ENCODE peak calls at places on chromosome 13, in four cellular contexts. S is epithelial cell of proximal tubule, U is Ammon's horn, Z is DMS153. J is an unnamed sample.

GRCh38 chr13:93450226-93450625 is 223.6 kb downstream of the GPC6 start:
- DNase-seq in Z (no peak), U (no peak), S (peak), J (peak)

GRCh38 chr13:113765241-113765910 is 6.3 kb downstream of the TMEM255B start:
- DNase-seq in Z (no peak), S (no peak), U (no peak), J (no peak)

GRCh38 chr13:110756268-110756667 is 42.8 kb downstream of the ING1 start:
- DNase-seq in Z (no peak), S (no peak), U (no peak), J (peak)

GRCh38 chr13:108960006-108960405 is 330.6 kb downstream of the MYO16 start:
- DNase-seq in S (no peak), U (no peak), Z (no peak), J (no peak)

GRCh38 chr13:20360041-20360491 is 127.9 kb upstream of the GJB6 start:
- DNase-seq in U (peak), Z (no peak), S (peak), J (peak)

GRCh38 chr13:30159446-30159839 is 147.9 kb downstream of the KATNAL1 start:
- DNase-seq in Z (no peak), S (peak), U (no peak), J (peak)

GRCh38 chr13:96710166-96710866 is 284.0 kb downstream of the OXGR1 start:
- DNase-seq in Z (no peak), U (no peak), S (no peak), J (no peak)

GRCh38 chr13:46577656-46578589 is 25.0 kb downstream of the LRCH1 start:
- DNase-seq in S (no peak), U (peak), Z (peak), J (no peak)

GRCh38 chr13:76330216-76330615 is 556.0 kb downstream of the KCTD12 start:
- DNase-seq in Z (no peak), S (no peak), U (no peak), J (no peak)

GRCh38 chr13:113207890-113208423 is 512 bp downstream of the PCID2 start:
- DNase-seq in U (no peak), Z (no peak), S (no peak), J (peak)

GRCh38 chr13:27359203-27359821 is 65.1 kb upstream of the GTF3A start:
- DNase-seq in S (no peak), Z (no peak), U (peak), J (peak)

GRCh38 chr13:35566340-35566739 is 89.9 kb upstream of the MAB21L1 start:
- DNase-seq in Z (no peak), S (no peak), U (no peak), J (peak)

GRCh38 chr13:27283906-27284523 is 13.4 kb downstream of the RASL11A start:
- DNase-seq in U (peak), Z (peak), S (no peak), J (peak)

GRCh38 chr13:79736356-79736755 is 255.4 kb downstream of the NDFIP2 start:
- DNase-seq in S (no peak), Z (no peak), U (no peak), J (no peak)

GRCh38 chr13:113665582-113666323 is 1.3 kb upstream of the GRK1 start:
- DNase-seq in U (no peak), Z (no peak), S (no peak), J (no peak)

GRCh38 chr13:26752671-26753070 is 7.9 kb downstream of the GPR12 start:
- DNase-seq in S (no peak), U (no peak), Z (no peak), J (no peak)

GRCh38 chr13:40787062-40787461 is 2.3 kb upstream of the SLC25A15 start:
- DNase-seq in U (no peak), S (no peak), Z (no peak), J (peak)

GRCh38 chr13:62014299-62014698 is 598.6 kb upstream of the PCDH20 start:
- DNase-seq in S (peak), U (no peak), Z (peak), J (peak)

GRCh38 chr13:41231786-41232185 is 31.6 kb downstream of the MTRF1 start:
- DNase-seq in S (no peak), U (no peak), Z (peak), J (peak)

GRCh38 chr13:36850790-36851438 is 31.9 kb downstream of the RFXAP start:
- DNase-seq in S (no peak), Z (no peak), U (no peak), J (peak)

GRCh38 chr13:94656766-94657165 is 55.1 kb downstream of the GPR180 start:
- DNase-seq in S (peak), U (no peak), Z (no peak), J (peak)

GRCh38 chr13:41622545-41623429 is 165.4 kb downstream of the RGCC start:
- DNase-seq in S (no peak), U (no peak), Z (no peak), J (peak)

GRCh38 chr13:107466326-107466725 is 749.0 kb downstream of the LIG4 start:
- DNase-seq in Z (no peak), U (no peak), S (peak), J (peak)

GRCh38 chr13:42538996-42539395 is 35.0 kb upstream of the TNFSF11 start:
- DNase-seq in Z (no peak), S (no peak), U (no peak), J (no peak)

GRCh38 chr13:51339952-51340732 is 651 bp downstream of the SERPINE3 start:
- DNase-seq in Z (no peak), U (no peak), S (no peak), J (no peak)

GRCh38 chr13:106163426-106163825 is 372.0 kb downstream of the EFNB2 start:
- DNase-seq in U (no peak), Z (no peak), S (no peak), J (no peak)

GRCh38 chr13:108700421-108701170 is 71.2 kb downstream of the MYO16 start:
- DNase-seq in S (no peak), U (no peak), Z (no peak), J (no peak)

GRCh38 chr13:50617134-50617721 is 226.3 kb downstream of the DLEU7 start:
- DNase-seq in S (no peak), Z (no peak), U (no peak), J (peak)

GRCh38 chr13:91400094-91400462 is 1.7 kb downstream of the GPC5 start:
- DNase-seq in S (no peak), Z (no peak), U (no peak), J (no peak)

GRCh38 chr13:100131863-100132574 is 43.1 kb downstream of the PCCA start:
- DNase-seq in S (peak), U (peak), Z (peak), J (peak)

GRCh38 chr13:113400621-113401451 is 36.9 kb upstream of the GRTP1 start:
- DNase-seq in Z (no peak), U (no peak), S (no peak), J (no peak)

GRCh38 chr13:74115138-74115537 is 19.1 kb downstream of the KLF12 start:
- DNase-seq in S (no peak), Z (no peak), U (no peak), J (peak)

GRCh38 chr13:40017662-40018262 is 362.3 kb downstream of the COG6 start:
- DNase-seq in U (no peak), S (no peak), Z (no peak), J (no peak)

GRCh38 chr13:27172495-27172842 is 858 bp upstream of the USP12 start:
- DNase-seq in Z (no peak), U (no peak), S (no peak), J (peak)

GRCh38 chr13:107803822-107804495 is 411.4 kb downstream of the LIG4 start:
- DNase-seq in S (no peak), U (no peak), Z (no peak), J (no peak)

GRCh38 chr13:51620165-51620983 is 36.1 kb downstream of the WDFY2 start:
- DNase-seq in S (no peak), Z (no peak), U (peak), J (no peak)

J was measured in fibroblast of pulmonary artery.